ENCODE peak calls at places on chromosomes 12 and 14, in four cellular contexts. U is GM12878, H is endothelial cell of umbilical vein, I is K562. X is an unnamed sample.

GRCh38 chr12:53122961-53123468 is 19.7 kb downstream of the SOAT2 start:
- DNase-seq in U (no peak), H (no peak), I (no peak), X (peak)

GRCh38 chr12:96221391-96221790 is 27.2 kb downstream of the ELK3 start:
- DNase-seq in U (no peak), H (no peak), I (no peak), X (no peak)

GRCh38 chr12:118334939-118335567 is 37.7 kb downstream of the TAOK3 start:
- DNase-seq in U (no peak), H (no peak), I (no peak), X (no peak)

GRCh38 chr14:95328876-95329503 is 9.3 kb upstream of the CLMN start:
- DNase-seq in U (no peak), H (no peak), I (no peak), X (no peak)

GRCh38 chr12:13097526-13097925 is 5.9 kb downstream of the GSG1 start:
- DNase-seq in U (no peak), H (no peak), I (no peak), X (no peak)

GRCh38 chr12:26770239-26771070 is 62.5 kb downstream of the ITPR2 start:
- DNase-seq in U (no peak), H (no peak), I (no peak), X (no peak)

GRCh38 chr12:7705846-7706245 is 5.4 kb upstream of the DPPA3 start:
- DNase-seq in U (no peak), H (no peak), I (no peak), X (no peak)

GRCh38 chr14:92970233-92970625 is 47.3 kb downstream of the CHGA start:
- DNase-seq in U (no peak), H (no peak), I (no peak), X (no peak)

DNA sequence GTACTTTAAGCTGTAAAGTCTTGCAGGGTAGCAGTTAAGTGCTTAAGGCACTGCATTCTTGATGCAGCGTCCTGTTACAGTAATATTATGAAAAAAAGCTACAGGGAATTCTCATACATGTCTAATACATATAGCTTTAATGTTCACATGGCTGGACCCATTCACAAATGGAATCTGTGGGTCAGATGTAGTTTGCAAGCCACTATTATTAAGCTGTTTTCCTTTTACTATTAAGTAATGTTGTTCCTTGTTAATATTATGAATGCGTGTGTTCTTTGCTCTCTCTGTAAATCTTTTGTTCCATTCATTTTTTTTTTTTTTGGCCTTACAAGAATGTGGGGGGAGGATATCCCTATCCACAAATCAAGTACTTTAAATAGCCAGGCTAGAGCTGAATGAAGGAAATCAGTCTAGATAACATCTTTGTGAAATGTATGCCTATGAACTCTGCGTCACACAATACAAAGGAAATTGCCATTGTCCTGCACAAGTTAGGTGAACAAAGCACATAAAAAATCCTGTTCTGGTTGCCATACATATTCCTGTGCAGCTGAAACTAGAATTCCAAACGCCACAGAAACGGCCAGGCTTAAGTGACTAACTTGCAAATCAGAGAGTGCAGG is 111.7 kb downstream of the HMGA2 start:
- DNase-seq in U (no peak), H (peak), I (no peak), X (no peak)
- TF ChIP-seq FOS in U (no peak), H (peak), I (no peak), X (no peak)

DNA sequence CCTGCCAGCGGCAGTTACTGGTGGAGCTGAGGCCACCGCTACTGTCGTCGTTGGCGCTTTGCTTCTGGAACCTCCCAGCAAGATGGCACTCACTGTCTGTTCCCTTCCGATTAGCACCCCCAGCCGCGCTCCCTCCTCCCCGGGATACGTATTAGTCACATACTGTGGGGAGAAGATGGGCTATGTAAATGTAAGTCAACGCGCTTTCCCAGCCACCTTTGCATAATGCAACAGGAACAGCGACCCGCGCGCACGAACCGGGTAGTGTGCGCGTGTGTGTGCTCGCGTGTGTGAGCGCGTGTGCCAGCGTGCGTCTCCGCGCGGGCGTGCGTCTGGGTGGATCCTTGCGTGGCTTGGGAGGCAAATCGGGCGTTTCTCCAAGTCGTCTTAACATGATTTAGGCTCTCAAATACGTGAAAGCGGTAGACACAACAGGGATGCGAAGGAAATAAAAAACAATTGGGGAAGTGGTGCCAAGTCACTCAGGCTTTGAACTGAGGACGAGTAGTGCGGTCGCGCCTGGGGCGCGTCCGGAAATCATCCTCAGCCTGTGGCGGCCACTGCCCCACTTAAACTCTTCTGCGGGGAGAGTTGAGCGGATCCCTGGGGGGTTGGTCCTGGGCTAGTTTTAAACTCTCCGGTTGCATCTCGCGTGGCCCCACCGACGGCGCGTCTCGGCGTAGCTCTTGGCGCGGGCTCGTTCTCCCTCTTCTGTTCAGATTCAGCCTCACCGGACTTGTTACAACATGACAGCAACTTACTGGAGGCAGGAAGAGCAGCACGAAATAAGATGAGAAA is 1.8 kb downstream of the FLRT2 start:
- DNase-seq in U (no peak), H (peak), I (no peak), X (peak)
- TF ChIP-seq FOS in U (no peak), H (peak), I (no peak), X (no peak)

DNA sequence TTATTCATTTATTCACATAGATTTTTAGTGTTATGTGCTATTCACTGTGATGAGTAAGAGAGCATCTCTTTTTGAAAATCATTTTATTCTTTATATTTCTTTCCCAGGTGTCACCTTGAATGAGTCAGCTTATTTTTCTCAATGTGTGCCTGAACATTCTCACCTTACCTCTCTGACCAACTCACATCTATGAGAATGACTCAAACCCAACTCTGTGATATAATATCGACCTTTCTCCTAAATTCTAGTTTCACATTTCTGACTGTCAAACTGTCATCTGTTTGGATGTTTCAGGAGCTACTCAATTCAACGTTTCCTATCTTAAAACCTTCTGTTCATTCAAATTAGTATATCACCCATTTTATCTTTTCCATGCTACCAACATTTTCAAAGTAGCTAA is 630.8 kb downstream of the RERGL start:
- DNase-seq in U (no peak), H (no peak), I (no peak), X (no peak)
- TF ChIP-seq FOS in U (no peak), H (no peak), I (no peak), X (no peak)

GRCh38 chr12:132703611-132704010 is 7.0 kb upstream of the PGAM5 start:
- DNase-seq in U (no peak), H (no peak), I (no peak), X (no peak)
- TF ChIP-seq FOS in U (no peak), H (no peak), I (no peak), X (no peak)

DNA sequence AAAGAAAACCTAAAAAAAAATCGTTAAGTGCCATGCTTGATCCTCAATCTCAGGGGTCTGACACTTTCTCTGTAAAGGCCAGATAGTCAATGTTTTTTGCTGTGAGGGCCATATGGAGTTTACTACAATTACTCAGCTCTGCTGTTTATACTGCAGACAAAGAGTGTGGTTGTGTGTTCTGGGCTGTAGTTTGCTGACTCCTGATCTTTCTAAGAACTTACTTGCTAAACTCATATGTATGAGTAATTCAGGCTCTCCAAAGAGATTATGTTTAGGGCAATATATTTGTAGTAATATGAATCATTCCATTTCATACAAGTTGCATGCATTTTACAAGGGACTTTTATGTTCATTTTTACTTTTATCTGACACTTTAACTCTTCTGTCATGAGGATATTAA is 188.2 kb downstream of the TMTC2 start:
- DNase-seq in U (no peak), H (no peak), I (no peak), X (peak)
- TF ChIP-seq FOS in U (no peak), H (no peak), I (no peak), X (no peak)

X was measured in IMR-90.